ENCODE peak calls at places on chromosomes 3 and 15, in four cellular contexts. One of them, this sample, is unnamed. For H3K9me3, the result is how much of the 10 kb centered on the place peaks cover.

GRCh38 chr15:68652141-68652540 is 73.3 kb downstream of the CORO2B start:
- DNase-seq in HCT116: no peak
- DNase-seq in T-helper 17 cell: no peak
- DNase-seq in psoas muscle: no peak
- DNase-seq in this sample: no peak

GRCh38 chr3:135218304-135218703 is 423.2 kb downstream of the EPHB1 start:
- DNase-seq in HCT116: no peak
- DNase-seq in T-helper 17 cell: no peak
- DNase-seq in psoas muscle: peak
- DNase-seq in this sample: peak

GRCh38 chr15:66066439-66066838 is 187.1 kb downstream of the MEGF11 start:
- DNase-seq in psoas muscle: no peak
- DNase-seq in T-helper 17 cell: no peak
- DNase-seq in HCT116: no peak
- DNase-seq in this sample: no peak

GRCh38 chr3:186097663-186098451 is 11.0 kb downstream of the ETV5 start:
- DNase-seq in psoas muscle: peak
- DNase-seq in T-helper 17 cell: no peak
- DNase-seq in HCT116: peak
- DNase-seq in this sample: no peak

GRCh38 chr3:11379238-11379823 is 107.1 kb downstream of the ATG7 start:
- DNase-seq in HCT116: peak
- DNase-seq in T-helper 17 cell: no peak
- DNase-seq in psoas muscle: no peak
- DNase-seq in this sample: no peak

GRCh38 chr3:124246949-124247348 is 255.0 kb upstream of the ROPN1 start:
- DNase-seq in psoas muscle: no peak
- DNase-seq in HCT116: peak
- DNase-seq in T-helper 17 cell: no peak
- DNase-seq in this sample: no peak

GRCh38 chr3:173778246-173778645 is 380.7 kb downstream of the NLGN1 start:
- DNase-seq in HCT116: no peak
- DNase-seq in psoas muscle: no peak
- DNase-seq in T-helper 17 cell: no peak
- DNase-seq in this sample: no peak

GRCh38 chr3:122295286-122295685 is 29.8 kb upstream of the CSTA start:
- DNase-seq in HCT116: no peak
- DNase-seq in psoas muscle: no peak
- DNase-seq in T-helper 17 cell: no peak
- DNase-seq in this sample: no peak

GRCh38 chr15:98536976-98537375 is 111.4 kb upstream of the IGF1R start:
- DNase-seq in HCT116: no peak
- DNase-seq in psoas muscle: no peak
- DNase-seq in T-helper 17 cell: no peak
- DNase-seq in this sample: no peak

GRCh38 chr3:28860307-28860706 is 420.6 kb upstream of the RBMS3 start:
- DNase-seq in T-helper 17 cell: no peak
- DNase-seq in psoas muscle: peak
- DNase-seq in HCT116: no peak
- DNase-seq in this sample: no peak

GRCh38 chr3:162138509-162138908 is 641.9 kb downstream of the OTOL1 start:
- DNase-seq in T-helper 17 cell: no peak
- DNase-seq in psoas muscle: no peak
- DNase-seq in HCT116: no peak
- DNase-seq in this sample: no peak

GRCh38 chr3:149252272-149252671 is 30.6 kb upstream of the CP start:
- DNase-seq in HCT116: no peak
- DNase-seq in T-helper 17 cell: no peak
- DNase-seq in psoas muscle: no peak
- DNase-seq in this sample: no peak

GRCh38 chr15:66153549-66154415 is 99.8 kb downstream of the MEGF11 start:
- DNase-seq in T-helper 17 cell: no peak
- DNase-seq in psoas muscle: no peak
- DNase-seq in HCT116: no peak
- DNase-seq in this sample: no peak

GRCh38 chr3:180229113-180229512 is 192.4 kb upstream of the PEX5L start:
- DNase-seq in HCT116: no peak
- DNase-seq in T-helper 17 cell: no peak
- DNase-seq in psoas muscle: no peak
- DNase-seq in this sample: no peak

GRCh38 chr3:105429034-105429762 is 62.5 kb downstream of the ALCAM start:
- DNase-seq in psoas muscle: no peak
- DNase-seq in HCT116: no peak
- DNase-seq in T-helper 17 cell: no peak
- DNase-seq in this sample: no peak

GRCh38 chr15:40300771-40301170 is 7.0 kb downstream of the PLCB2 start:
- DNase-seq in T-helper 17 cell: no peak
- DNase-seq in HCT116: no peak
- DNase-seq in psoas muscle: no peak
- DNase-seq in this sample: no peak

GRCh38 chr3:128276577-128277183 is 123.4 kb downstream of the EEFSEC start:
- DNase-seq in psoas muscle: no peak
- DNase-seq in T-helper 17 cell: no peak
- DNase-seq in HCT116: no peak
- DNase-seq in this sample: no peak

GRCh38 chr3:157618075-157618760 is 115.0 kb upstream of the VEPH1 start:
- DNase-seq in T-helper 17 cell: no peak
- DNase-seq in HCT116: peak
- DNase-seq in psoas muscle: no peak
- DNase-seq in this sample: no peak

GRCh38 chr3:62500556-62501294 is 127.4 kb upstream of the FEZF2 start:
- DNase-seq in T-helper 17 cell: no peak
- DNase-seq in HCT116: no peak
- DNase-seq in psoas muscle: no peak
- DNase-seq in this sample: no peak

GRCh38 chr3:184703657-184704056 is 8.2 kb downstream of the MAGEF1 start:
- DNase-seq in psoas muscle: no peak
- DNase-seq in T-helper 17 cell: no peak
- DNase-seq in HCT116: no peak
- DNase-seq in this sample: no peak

GRCh38 chr15:89482139-89482538 is 14.2 kb downstream of the RHCG start:
- DNase-seq in HCT116: no peak
- DNase-seq in psoas muscle: no peak
- DNase-seq in T-helper 17 cell: no peak
- DNase-seq in this sample: no peak

GRCh38 chr15:67715166-67715565 is 110.1 kb upstream of the SKOR1 start:
- DNase-seq in HCT116: no peak
- DNase-seq in psoas muscle: no peak
- DNase-seq in T-helper 17 cell: no peak
- DNase-seq in this sample: no peak

GRCh38 chr15:67311751-67312150 is 57.2 kb downstream of the IQCH start:
- DNase-seq in HCT116: no peak
- DNase-seq in psoas muscle: no peak
- DNase-seq in T-helper 17 cell: no peak
- DNase-seq in this sample: no peak

GRCh38 chr15:78810377-78811123 is 714 bp downstream of the ADAMTS7 start:
- DNase-seq in T-helper 17 cell: no peak
- DNase-seq in HCT116: no peak
- DNase-seq in psoas muscle: peak
- DNase-seq in this sample: no peak

GRCh38 chr3:38070013-38070412 is 31.0 kb downstream of the DLEC1 start:
- DNase-seq in psoas muscle: no peak
- DNase-seq in T-helper 17 cell: no peak
- DNase-seq in HCT116: no peak
- DNase-seq in this sample: no peak

GRCh38 chr3:188084751-188085595 is 69.0 kb upstream of the LPP start:
- DNase-seq in HCT116: no peak
- DNase-seq in T-helper 17 cell: no peak
- DNase-seq in psoas muscle: no peak
- DNase-seq in this sample: no peak

GRCh38 chr3:40718209-40718608 is 193.4 kb downstream of the ZNF621 start:
- DNase-seq in HCT116: no peak
- DNase-seq in T-helper 17 cell: no peak
- DNase-seq in psoas muscle: no peak
- DNase-seq in this sample: no peak

GRCh38 chr3:138914870-138915502 is 32.0 kb downstream of the FOXL2 start:
- DNase-seq in T-helper 17 cell: no peak
- DNase-seq in HCT116: no peak
- DNase-seq in psoas muscle: no peak
- DNase-seq in this sample: no peak

GRCh38 chr15:77470227-77470626 is 49.5 kb downstream of the HMG20A start:
- DNase-seq in psoas muscle: no peak
- DNase-seq in T-helper 17 cell: no peak
- DNase-seq in HCT116: no peak
- DNase-seq in this sample: no peak

GRCh38 chr15:87755226-87755625 is 501.3 kb downstream of the NTRK3 start:
- DNase-seq in HCT116: no peak
- DNase-seq in T-helper 17 cell: no peak
- DNase-seq in psoas muscle: no peak
- DNase-seq in this sample: no peak

GRCh38 chr15:65337436-65338070 is 33.1 kb downstream of the RNU5B-1 start:
- DNase-seq in psoas muscle: no peak
- DNase-seq in T-helper 17 cell: no peak
- DNase-seq in HCT116: no peak
- DNase-seq in this sample: no peak

GRCh38 chr3:105938101-105938500 is 69.3 kb upstream of the CBLB start:
- DNase-seq in psoas muscle: no peak
- DNase-seq in HCT116: no peak
- DNase-seq in T-helper 17 cell: no peak
- DNase-seq in this sample: no peak

GRCh38 chr15:63615935-63616334 is 18.7 kb downstream of the FBXL22 start:
- DNase-seq in psoas muscle: no peak
- DNase-seq in T-helper 17 cell: no peak
- DNase-seq in HCT116: no peak
- DNase-seq in this sample: no peak
- H3K9me3 ChIP-seq in psoas muscle: under half
- H3K9me3 ChIP-seq in T-helper 17 cell: under half
- H3K9me3 ChIP-seq in HCT116: under half
- H3K9me3 ChIP-seq in this sample: under half

GRCh38 chr15:23881299-23881698 is 194.2 kb upstream of the NDN start:
- DNase-seq in T-helper 17 cell: no peak
- DNase-seq in HCT116: no peak
- DNase-seq in psoas muscle: no peak
- DNase-seq in this sample: no peak
- H3K9me3 ChIP-seq in T-helper 17 cell: under half
- H3K9me3 ChIP-seq in HCT116: under half
- H3K9me3 ChIP-seq in psoas muscle: under half
- H3K9me3 ChIP-seq in this sample: under half

GRCh38 chr15:45242289-45242688 is 9.7 kb upstream of the SLC28A2 start:
- DNase-seq in T-helper 17 cell: no peak
- DNase-seq in psoas muscle: no peak
- DNase-seq in HCT116: no peak
- DNase-seq in this sample: no peak
- H3K9me3 ChIP-seq in T-helper 17 cell: under half
- H3K9me3 ChIP-seq in psoas muscle: half or more
- H3K9me3 ChIP-seq in HCT116: under half
- H3K9me3 ChIP-seq in this sample: half or more

GRCh38 chr3:116083686-116084085 is 361.6 kb downstream of the LSAMP start:
- DNase-seq in HCT116: no peak
- DNase-seq in psoas muscle: no peak
- DNase-seq in T-helper 17 cell: no peak
- DNase-seq in this sample: no peak
- H3K9me3 ChIP-seq in HCT116: under half
- H3K9me3 ChIP-seq in psoas muscle: under half
- H3K9me3 ChIP-seq in T-helper 17 cell: under half
- H3K9me3 ChIP-seq in this sample: under half

GRCh38 chr15:25095179-25095578 is 140.4 kb downstream of the SNRPN start:
- DNase-seq in psoas muscle: no peak
- DNase-seq in T-helper 17 cell: no peak
- DNase-seq in HCT116: no peak
- DNase-seq in this sample: no peak

GRCh38 chr15:25094066-25094465 is 139.3 kb downstream of the SNRPN start:
- DNase-seq in HCT116: no peak
- DNase-seq in psoas muscle: no peak
- DNase-seq in T-helper 17 cell: no peak
- DNase-seq in this sample: peak

GRCh38 chr15:25092661-25093060 is 137.9 kb downstream of the SNRPN start:
- DNase-seq in HCT116: no peak
- DNase-seq in T-helper 17 cell: no peak
- DNase-seq in psoas muscle: no peak
- DNase-seq in this sample: no peak

GRCh38 chr15:25093455-25094029 is 138.8 kb downstream of the SNRPN start:
- DNase-seq in T-helper 17 cell: no peak
- DNase-seq in HCT116: no peak
- DNase-seq in psoas muscle: no peak
- DNase-seq in this sample: peak

GRCh38 chr15:25094519-25094918 is 139.7 kb downstream of the SNRPN start:
- DNase-seq in psoas muscle: no peak
- DNase-seq in T-helper 17 cell: no peak
- DNase-seq in HCT116: no peak
- DNase-seq in this sample: peak
- H3K9me3 ChIP-seq in psoas muscle: half or more
- H3K9me3 ChIP-seq in T-helper 17 cell: under half
- H3K9me3 ChIP-seq in HCT116: under half
- H3K9me3 ChIP-seq in this sample: under half

This sample was measured in esophagus muscularis mucosa.